ENCODE peak calls at places on chromosomes 13 and 19, in ten cellular contexts. Q is stomach, G is tibial artery, P is AG04450, U is heart right ventricle, W is IMR-90, R is uterus, N is BE2C, T is transverse colon, M is fibroblast of lung. C is an unnamed sample.

GRCh38 chr19:29889702-29890101 is 52.3 kb upstream of the URI1 start:
- DNase-seq in Q (no peak), G (no peak), P (no peak), U (no peak), W (no peak), R (no peak), N (no peak), T (no peak), M (no peak), C (no peak)

GRCh38 chr19:38649305-38650179 is 2.1 kb downstream of the ACTN4 start:
- DNase-seq in Q (peak; percentile 61), G (no peak), P (no peak), U (no peak), W (no peak), R (peak; percentile 72), N (no peak), T (peak; percentile 86), M (no peak), C (no peak)

GRCh38 chr13:73937420-73937819 is 196.8 kb downstream of the KLF12 start:
- DNase-seq in Q (no peak), G (no peak), P (no peak), U (no peak), W (no peak), R (no peak), N (peak; percentile 11), T (no peak), M (peak; percentile 36), C (no peak)

GRCh38 chr19:48819366-48819816 is 8.6 kb upstream of the BCAT2 start:
- DNase-seq in Q (peak; percentile 97), G (peak; percentile 97), P (peak; percentile 59), U (peak; percentile 79), W (peak; percentile 79), R (peak; percentile 85), N (no peak), T (peak; percentile 88), M (peak; percentile 70), C (no peak)

GRCh38 chr13:67557642-67558241 is 327.6 kb upstream of the PCDH9 start:
- DNase-seq in Q (no peak), G (no peak), P (no peak), U (no peak), W (no peak), R (no peak), N (no peak), T (no peak), M (peak; percentile 9), C (no peak)

GRCh38 chr19:46221981-46222610 is 7.4 kb upstream of the IGFL1 start:
- DNase-seq in Q (peak; percentile 65), G (peak; percentile 82), P (no peak), U (peak; percentile 60), W (peak; percentile 34), R (peak; percentile 63), N (no peak), T (no peak), M (peak; percentile 73), C (no peak)

GRCh38 chr19:11324079-11324661 is 15.3 kb downstream of the RAB3D start:
- DNase-seq in Q (peak; percentile 85), G (peak; percentile 88), P (peak; percentile 65), U (peak; percentile 68), W (peak; percentile 94), R (peak; percentile 91), N (peak; percentile 93), T (peak; percentile 81), M (peak; percentile 90), C (peak; percentile 80)

GRCh38 chr13:47420568-47420967 is 523.7 kb upstream of the HTR2A start:
- DNase-seq in Q (no peak), G (no peak), P (no peak), U (no peak), W (peak; percentile 49), R (no peak), N (no peak), T (no peak), M (peak; percentile 30), C (no peak)

GRCh38 chr19:13866463-13867046 is 10.4 kb upstream of the NANOS3 start:
- DNase-seq in Q (no peak), G (no peak), P (no peak), U (no peak), W (no peak), R (no peak), N (no peak), T (no peak), M (no peak), C (no peak)

GRCh38 chr19:13864223-13864512 is 12.8 kb upstream of the NANOS3 start:
- DNase-seq in Q (no peak), G (no peak), P (no peak), U (no peak), W (no peak), R (no peak), N (no peak), T (no peak), M (no peak), C (no peak)

GRCh38 chr19:13864513-13865242 is 12.3 kb upstream of the NANOS3 start:
- DNase-seq in Q (no peak), G (no peak), P (no peak), U (no peak), W (no peak), R (no peak), N (no peak), T (no peak), M (no peak), C (no peak)

GRCh38 chr19:13865243-13865577 is 11.7 kb upstream of the NANOS3 start:
- DNase-seq in Q (no peak), G (no peak), P (no peak), U (no peak), W (no peak), R (no peak), N (no peak), T (no peak), M (no peak), C (no peak)

GRCh38 chr19:13865578-13866462 is 11.1 kb upstream of the NANOS3 start:
- DNase-seq in Q (no peak), G (no peak), P (no peak), U (no peak), W (no peak), R (no peak), N (no peak), T (no peak), M (no peak), C (no peak)
- TF ChIP-seq CTCF in Q (no peak), G (no peak), P (no peak), U (no peak), W (no peak), R (no peak), N (no peak), T (no peak), M (no peak), C (no peak)

GRCh38 chr19:13024958-13025653 is 29.8 kb downstream of the NFIX start:
- DNase-seq in Q (no peak), G (peak; percentile 71), P (no peak), U (no peak), W (no peak), R (no peak), N (no peak), T (peak; percentile 50), M (peak; percentile 52), C (no peak)

GRCh38 chr19:13025819-13026477 is 30.7 kb downstream of the NFIX start:
- DNase-seq in Q (no peak), G (peak; percentile 65), P (no peak), U (no peak), W (no peak), R (no peak), N (no peak), T (no peak), M (no peak), C (no peak)

GRCh38 chr19:13022859-13023636 is 27.8 kb downstream of the NFIX start:
- DNase-seq in Q (peak; percentile 68), G (peak; percentile 95), P (peak; percentile 92), U (peak; percentile 89), W (peak; percentile 95), R (peak; percentile 95), N (peak; percentile 79), T (peak; percentile 76), M (peak; percentile 98), C (peak; percentile 46)

GRCh38 chr19:13023666-13024065 is 28.4 kb downstream of the NFIX start:
- DNase-seq in Q (no peak), G (no peak), P (no peak), U (no peak), W (no peak), R (no peak), N (no peak), T (no peak), M (peak; percentile 53), C (no peak)

DNA sequence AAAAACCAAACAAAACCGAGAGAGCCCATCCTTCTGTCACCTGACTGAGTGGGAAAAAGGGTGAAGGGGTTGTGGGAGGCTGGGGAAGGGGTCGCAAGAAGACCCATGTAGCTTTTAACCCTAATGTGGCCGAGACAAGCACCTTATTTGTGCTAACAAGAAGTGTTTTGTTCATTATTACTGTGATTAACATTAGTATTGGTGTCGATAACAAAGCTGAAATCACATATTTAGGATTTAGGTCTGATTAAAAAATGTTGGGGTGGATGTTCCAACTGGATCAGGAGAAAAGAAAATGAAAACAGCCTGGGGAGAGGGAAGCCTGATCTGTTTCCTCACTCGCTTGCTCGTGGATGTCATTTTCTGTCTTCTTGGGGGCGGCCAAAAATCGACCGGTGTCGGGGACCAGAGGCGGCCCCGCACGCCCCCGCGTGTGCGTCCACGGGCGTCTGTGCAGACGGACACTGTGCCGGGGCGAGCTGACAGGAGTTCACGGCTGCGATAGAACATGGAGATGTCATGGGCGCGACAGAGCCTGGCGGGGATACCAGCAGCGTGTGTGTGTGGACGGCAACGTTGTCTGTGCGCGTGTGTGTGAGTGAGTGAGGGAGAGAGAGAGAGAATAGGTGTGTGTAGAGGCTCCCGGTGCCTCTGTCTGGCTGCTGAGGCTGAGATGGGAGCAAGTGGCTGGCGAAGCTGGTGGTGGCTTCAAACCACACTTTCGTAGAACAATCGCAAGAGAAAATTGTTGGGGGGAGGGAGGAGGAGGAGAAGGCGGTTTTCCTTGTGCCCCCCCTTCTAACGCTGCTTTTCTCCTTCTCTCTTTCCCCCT is 29.1 kb downstream of the NFIX start:
- DNase-seq in Q (no peak), G (no peak), P (no peak), U (no peak), W (peak; percentile 45), R (no peak), N (peak; percentile 46), T (no peak), M (peak; percentile 67), C (no peak)
- H3K4me3 ChIP-seq in Q (peak overlapping the region; percentile 55), G (peak overlapping the region; percentile 50), P (peak overlapping the region; percentile 65), U (peak overlapping the region; percentile 55), W (peak overlapping the region; percentile 55), R (peak overlapping the region; percentile 33), N (peak overlapping the region; percentile 68), T (peak overlapping the region; percentile 32), M (peak overlapping the region; percentile 73), C (peak overlapping the region; percentile 27)

GRCh38 chr19:2289714-2290435 is 7.9 kb upstream of the PEAK3 start:
- DNase-seq in Q (peak; percentile 41), G (no peak), P (no peak), U (no peak), W (no peak), R (no peak), N (peak; percentile 16), T (peak; percentile 53), M (no peak), C (peak; percentile 84)
- H3K27me3 ChIP-seq in Q (peaks cover 88% of the 10 kb centered on the region), G (no peaks in the 10 kb centered on the region), P (peaks cover 57% of the 10 kb centered on the region), U (peaks cover 62% of the 10 kb centered on the region), W (peaks cover 68% of the 10 kb centered on the region), R (peaks cover 11% of the 10 kb centered on the region), N (peaks cover 68% of the 10 kb centered on the region), T (peaks cover 79% of the 10 kb centered on the region), M (peaks cover 36% of the 10 kb centered on the region), C (no peaks in the 10 kb centered on the region)

DNA sequence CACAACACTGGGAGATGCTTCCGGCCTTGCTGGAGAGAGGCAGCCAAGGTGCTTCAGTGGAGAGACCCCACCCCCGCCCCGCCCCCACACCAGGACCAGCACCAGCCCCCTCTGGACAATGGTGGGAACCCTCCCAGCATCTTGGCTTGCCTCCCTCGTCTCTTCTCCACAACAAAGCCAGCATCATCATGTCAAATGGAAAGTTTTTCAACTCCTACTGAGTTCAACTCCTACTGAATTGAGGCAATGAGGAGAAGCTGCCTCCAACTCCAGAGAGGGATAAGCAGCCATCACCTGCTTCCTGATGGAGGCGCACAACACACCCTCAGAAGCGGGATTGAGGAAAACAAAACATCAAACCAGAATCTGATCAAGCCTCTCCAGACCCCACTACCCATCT is 12.8 kb downstream of the DEDD2 start:
- DNase-seq in Q (no peak), G (no peak), P (no peak), U (no peak), W (no peak), R (no peak), N (no peak), T (no peak), M (no peak), C (no peak)
- TF ChIP-seq CTCF in Q (no peak), G (no peak), P (no peak), U (no peak), W (no peak), R (no peak), N (no peak), T (no peak), M (no peak), C (no peak)

C was measured in GM06990.